ENCODE peak calls at places on chromosomes 12 and 14, in five cellular contexts. B, E, T, I and M are unnamed samples.

GRCh38 chr14:68958553-68958952 is 20.5 kb downstream of the ACTN1 start:
- DNase-seq in B (no peak), I (no peak), E (no peak), T (no peak), M (no peak)

GRCh38 chr12:6535960-6536847 is 1.9 kb downstream of the GAPDH start:
- DNase-seq in E (no peak), B (peak; percentile 23), I (no peak), T (no peak), M (no peak)

GRCh38 chr14:94046696-94047250 is 20.6 kb downstream of the OTUB2 start:
- DNase-seq in T (no peak), I (no peak), B (no peak), E (no peak), M (no peak)

GRCh38 chr12:28340261-28340660 is 150.0 kb downstream of the CCDC91 start:
- DNase-seq in I (no peak), B (no peak), T (no peak), E (no peak), M (no peak)

GRCh38 chr12:63814146-63814774 is 30.2 kb upstream of the SRGAP1 start:
- DNase-seq in E (no peak), I (no peak), T (no peak), B (no peak), M (no peak)

GRCh38 chr12:64813733-64814132 is 10.7 kb upstream of the TBC1D30 start:
- DNase-seq in T (no peak), B (no peak), I (no peak), E (no peak), M (no peak)

GRCh38 chr12:2615665-2616387 is 178.9 kb upstream of the FKBP4 start:
- DNase-seq in I (no peak), T (no peak), E (no peak), B (no peak), M (peak; percentile 38)

GRCh38 chr12:94983321-94983720 is 20.2 kb downstream of the NDUFA12 start:
- DNase-seq in I (no peak), E (no peak), B (no peak), T (no peak), M (no peak)

GRCh38 chr12:27998170-27999110 is 25.9 kb upstream of the PTHLH start:
- DNase-seq in T (no peak), B (no peak), E (no peak), I (no peak), M (no peak)

GRCh38 chr14:21255385-21256101 is 13.7 kb downstream of the HNRNPC start:
- DNase-seq in I (no peak), E (no peak), T (no peak), B (no peak), M (no peak)

GRCh38 chr14:90425480-90425879 is 28.7 kb downstream of the CALM1 start:
- DNase-seq in B (no peak), T (no peak), E (no peak), I (no peak), M (no peak)

GRCh38 chr12:52156757-52157565 is 34.9 kb downstream of the KRT80 start:
- DNase-seq in I (no peak), T (peak; percentile 91), B (peak; percentile 41), E (peak; percentile 92), M (peak; percentile 14)

GRCh38 chr12:3049596-3050314 is 27.4 kb upstream of the TSPAN9 start:
- DNase-seq in E (no peak), T (no peak), B (no peak), I (no peak), M (no peak)

GRCh38 chr12:101748907-101749306 is 9.6 kb upstream of the SYCP3 start:
- DNase-seq in E (no peak), T (no peak), I (no peak), B (no peak), M (no peak)

GRCh38 chr14:78023112-78023511 is 147.1 kb upstream of the NRXN3 start:
- DNase-seq in T (no peak), I (no peak), B (no peak), E (no peak), M (no peak)

DNA sequence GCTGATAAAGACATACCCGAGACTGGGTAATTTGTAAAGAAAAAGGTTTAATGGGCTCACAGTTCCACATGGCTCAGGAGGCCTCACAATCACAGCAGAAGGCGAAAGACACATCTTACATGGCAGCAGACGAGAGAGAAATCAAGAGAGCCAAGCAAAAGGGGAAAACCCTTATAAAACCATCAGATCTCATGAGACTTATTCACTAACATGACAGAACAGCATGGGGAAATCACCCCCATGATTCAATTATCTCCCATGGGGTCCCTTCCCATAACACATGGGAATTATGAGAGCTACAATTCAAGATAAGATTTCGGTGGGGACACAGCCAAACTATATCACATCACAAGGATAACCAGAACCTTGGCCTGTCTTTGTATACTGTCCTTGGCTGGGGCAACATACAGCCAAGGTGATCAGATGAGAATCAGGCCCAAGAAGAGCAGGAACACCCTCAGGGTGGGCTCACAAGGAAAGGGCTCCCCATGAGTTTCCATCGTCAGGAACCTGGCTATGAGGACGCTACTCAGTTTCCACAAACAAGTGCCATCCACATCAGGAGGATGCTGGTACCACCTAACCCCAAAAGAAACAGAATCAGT is 152.7 kb downstream of the FOXN3 start:
- DNase-seq in E (no peak), I (no peak), B (no peak), T (no peak), M (no peak)
- H3K27ac ChIP-seq in E (no peak overlapping the region), I (no peak overlapping the region), B (no peak overlapping the region), T (no peak overlapping the region), M (no peak overlapping the region)

DNA sequence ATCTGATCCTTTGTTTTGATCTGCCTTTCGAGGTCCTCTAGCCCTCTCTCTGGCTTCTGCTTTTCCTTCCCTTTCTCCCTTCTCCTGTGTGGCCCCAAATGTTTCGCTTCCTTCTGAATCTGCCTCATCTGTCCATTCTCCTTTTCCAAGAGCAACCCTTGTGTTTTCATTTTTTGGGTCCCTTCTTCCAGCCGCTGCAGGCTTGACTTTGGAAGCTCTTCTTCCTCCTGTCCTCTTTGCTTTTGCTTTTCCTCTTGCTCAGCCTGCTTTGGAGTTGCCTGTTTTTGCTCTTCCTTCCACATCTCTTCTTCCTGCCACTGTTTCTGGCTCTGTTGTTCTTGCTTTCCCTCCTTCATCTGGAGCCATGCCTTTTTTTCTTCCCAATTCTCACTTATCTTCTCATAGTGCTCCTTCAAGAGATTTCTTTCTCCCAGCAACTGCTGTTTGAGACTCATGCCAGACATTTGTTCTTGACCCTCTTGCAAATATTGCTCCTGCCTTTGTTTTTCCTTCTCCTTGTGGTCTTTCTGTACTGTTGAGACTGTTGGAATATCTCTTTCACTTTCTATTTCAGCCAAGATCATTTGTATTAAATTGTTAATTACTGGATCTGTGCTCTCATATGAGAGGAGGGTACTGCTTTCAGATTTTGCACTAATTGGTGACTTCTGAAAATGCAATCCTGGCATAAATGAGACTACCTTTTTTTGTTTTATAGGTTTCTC is 42.4 kb downstream of the FAM186A start:
- DNase-seq in B (no peak), E (no peak), T (no peak), I (no peak), M (no peak)
- H3K27ac ChIP-seq in B (no peak overlapping the region), E (no peak overlapping the region), T (no peak overlapping the region), I (no peak overlapping the region), M (no peak overlapping the region)

GRCh38 chr14:103552811-103553210 is 9.6 kb downstream of the BAG5 start:
- DNase-seq in E (no peak), T (peak; percentile 17), I (no peak), B (no peak), M (no peak)
- H3K27ac ChIP-seq in E (peak overlapping the region; percentile 77), T (no peak overlapping the region), I (peak overlapping the region; percentile 10), B (no peak overlapping the region), M (no peak overlapping the region)

GRCh38 chr12:124371366-124371765 is 76.5 kb downstream of the RFLNA start:
- DNase-seq in B (no peak), I (no peak), E (peak; percentile 64), T (no peak), M (no peak)
- H3K27ac ChIP-seq in B (no peak overlapping the region), I (no peak overlapping the region), E (peak overlapping the region; percentile 89), T (no peak overlapping the region), M (no peak overlapping the region)

GRCh38 chr12:122862872-122863701 is 27.8 kb downstream of the HIP1R start:
- DNase-seq in T (peak; percentile 60), I (no peak), E (peak; percentile 22), B (peak; percentile 78), M (no peak)
- H3K27ac ChIP-seq in T (no peak overlapping the region), I (peak overlapping the region; percentile 24), E (no peak overlapping the region), B (peak overlapping the region; percentile 66), M (peak overlapping the region; percentile 36)

DNA sequence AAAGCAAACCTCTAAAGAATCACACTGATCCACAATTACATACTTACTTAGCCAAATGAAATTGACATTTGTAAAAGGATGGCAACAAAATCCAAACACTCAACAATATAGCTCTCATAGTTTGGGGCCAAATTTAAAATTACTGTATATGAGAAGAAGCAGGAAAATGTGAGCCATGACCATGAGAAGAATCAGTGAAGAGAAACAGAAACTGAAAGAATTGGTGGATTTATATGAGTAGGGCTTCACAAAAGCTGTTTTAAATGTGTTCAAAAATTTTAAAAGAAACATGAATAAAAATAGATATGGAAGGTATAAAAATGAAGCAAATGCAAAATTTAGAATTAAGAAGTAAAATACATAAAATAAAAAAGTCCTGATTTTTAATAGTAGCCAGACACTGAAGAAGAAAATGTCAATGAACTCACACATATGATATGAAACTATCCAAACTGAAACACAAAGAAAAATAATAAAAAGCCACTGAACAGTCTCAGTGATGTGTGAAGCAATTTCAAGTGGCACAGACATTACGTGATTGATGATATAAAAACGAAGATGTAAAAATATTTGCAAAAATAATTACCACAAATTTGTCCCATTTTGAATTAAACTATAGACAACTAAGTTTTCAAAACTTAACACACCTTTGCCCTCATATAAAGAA is 87.9 kb upstream of the MDGA2 start:
- DNase-seq in B (no peak), I (no peak), T (no peak), E (no peak), M (no peak)
- H3K27ac ChIP-seq in B (no peak overlapping the region), I (no peak overlapping the region), T (no peak overlapping the region), E (no peak overlapping the region), M (no peak overlapping the region)

GRCh38 chr12:109109756-109110350 is 6.5 kb upstream of the ACACB start:
- DNase-seq in E (no peak), B (no peak), T (no peak), I (no peak), M (no peak)
- H3K27ac ChIP-seq in E (peak overlapping the region; percentile 95), B (peak overlapping the region; percentile 91), T (no peak overlapping the region), I (no peak overlapping the region), M (peak overlapping the region; percentile 99)